ENCODE peak calls at places on chromosome 9, in six cellular contexts. G is HS-5; V is activated T-cell treated with anti-CD3 and anti-CD28 coated beads for 1 hour; P is Jurkat, Clone E6-1; H is GM13977; L is HEK293T. R is an unnamed sample.

GRCh38 chr9:86352440-86353106 is 1.6 kb downstream of the TUT7 start:
- DNase-seq in G (no peak), V (no peak), P (no peak), H (no peak), L (no peak), R (no peak)

GRCh38 chr9:105305834-105306233 is 61.4 kb downstream of the SLC44A1 start:
- DNase-seq in G (no peak), V (no peak), P (no peak), H (no peak), L (no peak), R (no peak)

GRCh38 chr9:83119873-83120272 is 56.9 kb upstream of the RASEF start:
- DNase-seq in G (no peak), V (no peak), P (no peak), H (no peak), L (no peak), R (no peak)

GRCh38 chr9:134004881-134005280 is 12.8 kb upstream of the VAV2 start:
- DNase-seq in G (no peak), V (no peak), P (no peak), H (no peak), L (no peak), R (no peak)

GRCh38 chr9:16708638-16709435 is 161.6 kb downstream of the BNC2 start:
- DNase-seq in G (no peak), V (no peak), P (no peak), H (no peak), L (no peak), R (no peak)

GRCh38 chr9:12631866-12632265 is 61.3 kb upstream of the TYRP1 start:
- DNase-seq in G (no peak), V (no peak), P (no peak), H (no peak), L (no peak), R (no peak)

GRCh38 chr9:136648746-136649145 is 14.0 kb upstream of the EGFL7 start:
- DNase-seq in G (no peak), V (no peak), P (no peak), H (no peak), L (no peak), R (no peak)

GRCh38 chr9:128339761-128340690 is at the start of gene SLC27A4:
- DNase-seq in G (no peak), V (peak; percentile 68), P (peak; percentile 65), H (peak; percentile 94), L (peak; percentile 90), R (peak; percentile 63)

GRCh38 chr9:136199391-136200288 is 5.3 kb downstream of the LHX3 start:
- DNase-seq in G (no peak), V (no peak), P (no peak), H (no peak), L (no peak), R (no peak)

GRCh38 chr9:108569624-108570023 is 286.2 kb downstream of the ACTL7B start:
- DNase-seq in G (peak; percentile 65), V (no peak), P (no peak), H (no peak), L (no peak), R (no peak)

GRCh38 chr9:18115131-18115530 is 358.8 kb upstream of the ADAMTSL1 start:
- DNase-seq in G (no peak), V (no peak), P (no peak), H (no peak), L (no peak), R (no peak)

GRCh38 chr9:20823051-20823450 is 139.0 kb downstream of the FOCAD start:
- DNase-seq in G (no peak), V (no peak), P (no peak), H (no peak), L (no peak), R (no peak)

GRCh38 chr9:114786251-114786650 is 19.6 kb downstream of the TNFSF15 start:
- DNase-seq in G (no peak), V (no peak), P (no peak), H (no peak), L (no peak), R (no peak)

GRCh38 chr9:110426052-110426709 is 88.5 kb upstream of the TXNDC8 start:
- DNase-seq in G (no peak), V (no peak), P (peak; percentile 25), H (no peak), L (no peak), R (no peak)

GRCh38 chr9:32968101-32969011 is 33.1 kb downstream of the APTX start:
- DNase-seq in G (no peak), V (peak; percentile 49), P (peak; percentile 24), H (peak; percentile 49), L (peak; percentile 46), R (no peak)

GRCh38 chr9:35521708-35522107 is 31.8 kb downstream of the RUSC2 start:
- DNase-seq in G (no peak), V (no peak), P (no peak), H (no peak), L (no peak), R (no peak)

GRCh38 chr9:112115955-112116354 is 59.1 kb downstream of the SUSD1 start:
- DNase-seq in G (no peak), V (no peak), P (no peak), H (no peak), L (no peak), R (no peak)

GRCh38 chr9:74846771-74847170 is 41.0 kb downstream of the TRPM6 start:
- DNase-seq in G (no peak), V (no peak), P (no peak), H (no peak), L (no peak), R (no peak)

GRCh38 chr9:129164246-129164930 is 13.7 kb downstream of the IER5L start:
- DNase-seq in G (no peak), V (no peak), P (no peak), H (no peak), L (no peak), R (no peak)

GRCh38 chr9:124381073-124381945 is 33.9 kb downstream of the PSMB7 start:
- DNase-seq in G (peak; percentile 30), V (no peak), P (no peak), H (no peak), L (no peak), R (no peak)

GRCh38 chr9:16278420-16278999 is 592.0 kb downstream of the BNC2 start:
- DNase-seq in G (no peak), V (no peak), P (no peak), H (no peak), L (no peak), R (no peak)